ENCODE peak calls at places on chromosomes 13 and 19, in seven cellular contexts. P, E, G, K, C, H and V are unnamed samples.

GRCh38 chr19:29672933-29673336 is 7.7 kb downstream of the PLEKHF1 start:
- DNase-seq in P (peak), E (peak), G (no peak), K (peak), C (no peak), H (no peak), V (no peak)

GRCh38 chr19:45523642-45524256 is 16.5 kb downstream of the VASP start:
- DNase-seq in P (peak), E (peak), G (peak), K (peak), C (peak), H (peak), V (peak)

GRCh38 chr19:4709440-4710280 is 14.0 kb downstream of the DPP9 start:
- DNase-seq in P (no peak), E (no peak), G (no peak), K (no peak), C (no peak), H (no peak), V (no peak)

GRCh38 chr19:56927791-56928207 is 87.3 kb upstream of the PEG3 start:
- DNase-seq in P (no peak), E (no peak), G (peak), K (no peak), C (no peak), H (no peak), V (no peak)

GRCh38 chr19:12938536-12939291 is at the start of gene CALR:
- DNase-seq in P (no peak), E (no peak), G (no peak), K (no peak), C (no peak), H (peak), V (no peak)

GRCh38 chr13:29847501-29847983 is 2.9 kb downstream of the UBL3 start:
- DNase-seq in P (no peak), E (no peak), G (peak), K (no peak), C (no peak), H (peak), V (no peak)

GRCh38 chr13:113533441-113533840 is 42.9 kb upstream of the DCUN1D2 start:
- DNase-seq in P (no peak), E (no peak), G (no peak), K (no peak), C (no peak), H (no peak), V (no peak)

GRCh38 chr13:27638521-27638920 is 16.8 kb downstream of the POLR1D start:
- DNase-seq in P (no peak), E (no peak), G (no peak), K (no peak), C (no peak), H (peak), V (no peak)

GRCh38 chr19:14061751-14062557 is at the start of gene PALM3:
- DNase-seq in P (no peak), E (no peak), G (peak), K (no peak), C (no peak), H (no peak), V (no peak)

GRCh38 chr13:42859760-42860159 is 78.4 kb downstream of the FAM216B start:
- DNase-seq in P (no peak), E (no peak), G (no peak), K (no peak), C (no peak), H (no peak), V (no peak)

GRCh38 chr19:55646889-55647731 is 902 bp upstream of the CCDC106 start:
- DNase-seq in P (no peak), E (no peak), G (no peak), K (no peak), C (no peak), H (no peak), V (no peak)

GRCh38 chr13:29522044-29522685 is 73.3 kb downstream of the SLC7A1 start:
- DNase-seq in P (no peak), E (no peak), G (no peak), K (no peak), C (no peak), H (peak), V (no peak)